ENCODE peak calls at places on chromosome 4, in nine cellular contexts. N, W, B, T, I, G, J, U and Q are unnamed samples.

GRCh38 chr4:46945062-46945461 is 36.0 kb upstream of the COX7B2 start:
- DNase-seq in W (no peak), J (no peak), U (no peak), N (no peak), T (no peak), B (no peak), G (no peak), I (no peak), Q (no peak)

GRCh38 chr4:78056265-78057129 is 626 bp upstream of the FRAS1 start:
- DNase-seq in U (peak; percentile 83), W (peak; percentile 74), T (peak; percentile 65), N (peak; percentile 81), B (peak; percentile 41), G (peak; percentile 66), J (peak; percentile 62), I (peak; percentile 53), Q (no peak)

GRCh38 chr4:81454498-81454897 is 17.2 kb downstream of the RASGEF1B start:
- DNase-seq in I (no peak), N (no peak), J (peak; percentile 73), U (no peak), B (no peak), T (no peak), G (no peak), W (no peak), Q (no peak)

GRCh38 chr4:186260117-186260503 is 5.9 kb upstream of the F11 start:
- DNase-seq in N (no peak), B (no peak), W (peak; percentile 49), I (no peak), T (no peak), J (no peak), G (no peak), U (peak; percentile 54), Q (no peak)

GRCh38 chr4:139815646-139816601 is 150.3 kb downstream of the MGST2 start:
- DNase-seq in B (peak; percentile 94), I (peak; percentile 38), T (no peak), W (no peak), U (no peak), J (peak; percentile 15), N (no peak), G (no peak), Q (no peak)

GRCh38 chr4:663438-664428 is 10.3 kb downstream of the ATP5ME start:
- DNase-seq in W (no peak), T (peak; percentile 84), J (peak; percentile 89), B (no peak), N (peak; percentile 65), G (no peak), I (peak; percentile 59), U (no peak), Q (peak; percentile 95)

GRCh38 chr4:52862605-52863236 is 604 bp downstream of the RASL11B start:
- DNase-seq in T (peak; percentile 27), U (no peak), N (no peak), I (no peak), J (no peak), B (peak; percentile 29), G (no peak), W (no peak), Q (no peak)

GRCh38 chr4:108213723-108214122 is 45.0 kb upstream of the LEF1 start:
- DNase-seq in B (no peak), I (no peak), T (no peak), W (no peak), U (no peak), N (no peak), J (no peak), G (no peak), Q (no peak)

GRCh38 chr4:80202784-80203553 is 5.7 kb downstream of the PRDM8 start:
- DNase-seq in W (no peak), I (peak; percentile 41), N (no peak), B (peak; percentile 37), J (peak; percentile 71), G (no peak), T (peak; percentile 66), U (peak; percentile 21), Q (no peak)

GRCh38 chr4:186037692-186038658 is 31.0 kb upstream of the TLR3 start:
- DNase-seq in I (no peak), N (peak; percentile 42), U (peak; percentile 63), G (no peak), J (peak; percentile 37), W (peak; percentile 39), B (peak; percentile 85), T (peak; percentile 72), Q (peak; percentile 52)

GRCh38 chr4:153969542-153969941 is 180.7 kb upstream of the SFRP2 start:
- DNase-seq in W (no peak), B (no peak), I (no peak), N (no peak), G (no peak), J (no peak), T (no peak), U (no peak), Q (no peak)

GRCh38 chr4:1183985-1184773 is 11.8 kb upstream of the SPON2 start:
- DNase-seq in N (no peak), T (peak; percentile 60), B (no peak), J (no peak), I (no peak), G (no peak), W (no peak), U (no peak), Q (no peak)

GRCh38 chr4:177077572-177077971 is 232.1 kb upstream of the NEIL3 start:
- DNase-seq in J (no peak), B (peak; percentile 4), N (no peak), G (no peak), I (no peak), T (no peak), U (no peak), W (no peak), Q (no peak)

GRCh38 chr4:1601852-1602525 is 82.1 kb downstream of the FAM53A start:
- DNase-seq in B (no peak), W (no peak), T (no peak), J (no peak), I (peak; percentile 4), U (no peak), G (no peak), N (no peak), Q (no peak)

GRCh38 chr4:54146139-54146538 is 46.2 kb downstream of the GSX2 start:
- DNase-seq in I (no peak), J (no peak), W (no peak), G (no peak), B (no peak), T (no peak), N (no peak), U (no peak), Q (no peak)

GRCh38 chr4:39698424-39699009 is 581 bp downstream of the UBE2K start:
- DNase-seq in U (peak; percentile 32), W (peak; percentile 28), I (peak; percentile 46), G (peak; percentile 27), J (no peak), B (peak; percentile 64), T (no peak), N (peak; percentile 54), Q (no peak)

GRCh38 chr4:153438916-153439756 is 27.0 kb upstream of the TMEM131L start:
- DNase-seq in W (no peak), U (no peak), B (no peak), N (no peak), I (no peak), G (no peak), J (peak; percentile 57), T (peak; percentile 45), Q (no peak)

GRCh38 chr4:150306719-150307118 is 228.5 kb downstream of the DCLK2 start:
- DNase-seq in G (no peak), I (no peak), W (no peak), J (no peak), T (no peak), B (no peak), U (no peak), N (no peak), Q (no peak)

GRCh38 chr4:102826890-102827673 is at the start of gene UBE2D3:
- DNase-seq in G (peak; percentile 90), W (peak; percentile 93), T (peak; percentile 74), I (peak; percentile 94), N (peak; percentile 92), B (peak; percentile 92), U (peak; percentile 92), J (peak; percentile 97), Q (no peak)
- TF ChIP-seq CTCF in G (no peak), W (no peak), T (peak; percentile 50), I (peak; percentile 33), N (no peak), B (peak; percentile 15), U (no peak), J (no peak), Q (peak; percentile 20)

GRCh38 chr4:159227378-159227777 is 124.5 kb downstream of the RAPGEF2 start:
- DNase-seq in N (no peak), B (no peak), U (no peak), I (no peak), T (no peak), J (no peak), G (no peak), W (no peak), Q (no peak)

GRCh38 chr4:159224412-159224811 is 121.5 kb downstream of the RAPGEF2 start:
- DNase-seq in T (no peak), J (no peak), N (no peak), W (no peak), G (no peak), U (no peak), I (no peak), B (no peak), Q (no peak)

GRCh38 chr4:159229164-159229563 is 126.3 kb downstream of the RAPGEF2 start:
- DNase-seq in I (no peak), U (no peak), G (no peak), J (no peak), T (no peak), B (peak; percentile 51), N (no peak), W (peak; percentile 7), Q (no peak)

GRCh38 chr4:159232465-159233106 is 129.7 kb downstream of the RAPGEF2 start:
- DNase-seq in G (no peak), U (no peak), J (no peak), B (no peak), N (no peak), W (no peak), I (no peak), T (no peak), Q (no peak)

DNA sequence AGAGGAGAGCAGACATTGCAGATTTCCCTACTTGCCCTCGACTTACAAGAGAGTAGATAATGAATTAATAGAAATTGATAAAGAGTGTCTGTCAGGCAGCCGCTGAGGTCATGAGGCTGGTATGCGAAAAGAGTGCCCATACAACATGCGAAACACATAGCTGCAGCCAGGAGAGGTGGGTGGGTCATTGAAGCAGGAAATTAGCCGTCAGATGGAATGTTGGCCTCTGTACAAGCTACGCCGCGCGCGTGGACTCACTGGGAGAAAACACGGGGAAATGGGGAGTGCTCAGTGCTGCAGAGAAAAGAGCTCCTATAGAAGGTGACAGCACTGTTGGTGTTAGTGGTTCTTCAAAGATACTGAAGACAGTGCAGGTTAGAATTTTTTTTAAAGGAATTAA is 125.1 kb downstream of the RAPGEF2 start:
- DNase-seq in J (no peak), I (peak; percentile 74), W (peak; percentile 62), T (no peak), B (peak; percentile 91), U (peak; percentile 69), G (peak; percentile 38), N (peak; percentile 81), Q (no peak)
- TF ChIP-seq CTCF in J (no peak), I (peak; percentile 40), W (no peak), T (no peak), B (peak; percentile 10), U (no peak), G (no peak), N (no peak), Q (no peak)

GRCh38 chr4:182715548-182715947 is 201.6 kb downstream of the DCTD start:
- DNase-seq in U (no peak), I (no peak), B (no peak), W (no peak), N (no peak), J (no peak), T (no peak), G (no peak), Q (no peak)
- TF ChIP-seq CTCF in U (no peak), I (no peak), B (no peak), W (no peak), N (no peak), J (no peak), T (no peak), G (no peak), Q (no peak)

GRCh38 chr4:112735474-112735951 is 98.6 kb downstream of the LARP7 start:
- DNase-seq in N (no peak), W (no peak), G (no peak), T (peak; percentile 49), J (peak; percentile 42), I (no peak), B (no peak), U (no peak), Q (no peak)
- TF ChIP-seq CTCF in N (no peak), W (no peak), G (no peak), T (peak; percentile 12), J (no peak), I (no peak), B (no peak), U (no peak), Q (no peak)